ENCODE peak calls at places on chromosomes 3 and 15, in five cellular contexts. O, T, M, V and R are unnamed samples.
A peak's percentile ranks its signal among the peaks of the same experiment; 100 is the strongest.

GRCh38 chr15:22788004-22788403 is 1.6 kb downstream of the NIPA1 start:
- DNase-seq in V (no peak), O (no peak), T (no peak), M (no peak), R (no peak)

GRCh38 chr15:40342421-40343313 is 1.9 kb upstream of the CCDC9B start:
- DNase-seq in V (no peak), T (peak; percentile 33), O (no peak), M (no peak), R (no peak)

GRCh38 chr3:161420746-161421145 is 49.4 kb upstream of the SPTSSB start:
- DNase-seq in V (no peak), O (no peak), T (peak; percentile 10), M (no peak), R (no peak)

GRCh38 chr3:135107043-135107442 is 312.0 kb downstream of the EPHB1 start:
- DNase-seq in T (no peak), M (no peak), O (no peak), V (no peak), R (no peak)

GRCh38 chr15:50675524-50676144 is 11.0 kb downstream of the TRPM7 start:
- DNase-seq in T (peak; percentile 21), V (no peak), O (no peak), M (no peak), R (peak; percentile 18)

GRCh38 chr15:99050328-99050980 is 42.9 kb upstream of the PGPEP1L start:
- DNase-seq in T (no peak), O (no peak), M (no peak), V (no peak), R (no peak)

GRCh38 chr15:100801256-100801900 is 78.3 kb upstream of the ALDH1A3 start:
- DNase-seq in M (no peak), V (no peak), O (no peak), T (no peak), R (no peak)

GRCh38 chr3:55668359-55668758 is 181.3 kb upstream of the WNT5A start:
- DNase-seq in V (no peak), O (no peak), M (no peak), T (no peak), R (no peak)

GRCh38 chr15:40536501-40536900 is 28.3 kb downstream of the CCDC32 start:
- DNase-seq in V (no peak), T (no peak), O (no peak), M (no peak), R (no peak)

GRCh38 chr3:177104299-177104992 is 92.8 kb downstream of the TBL1XR1 start:
- DNase-seq in O (no peak), M (no peak), T (no peak), V (no peak), R (no peak)
- H3K4me1 ChIP-seq in O (peaks cover 24% of the 10 kb centered on the region), M (peaks cover 53% of the 10 kb centered on the region), T (peaks cover 3% of the 10 kb centered on the region), V (peaks cover 6% of the 10 kb centered on the region), R (peaks cover 18% of the 10 kb centered on the region)

GRCh38 chr3:113629941-113630340 is 66.5 kb downstream of the USF3 start:
- DNase-seq in M (no peak), V (no peak), T (no peak), O (no peak), R (no peak)

GRCh38 chr3:113628316-113628715 is 68.1 kb downstream of the USF3 start:
- DNase-seq in T (no peak), M (no peak), O (no peak), V (no peak), R (no peak)

GRCh38 chr3:113628788-113629187 is 67.7 kb downstream of the USF3 start:
- DNase-seq in V (no peak), M (no peak), T (no peak), O (no peak), R (no peak)

GRCh38 chr3:113631573-113631972 is 64.9 kb downstream of the USF3 start:
- DNase-seq in M (no peak), T (peak; percentile 4), V (no peak), O (no peak), R (no peak)

GRCh38 chr3:113631143-113631542 is 65.3 kb downstream of the USF3 start:
- DNase-seq in V (no peak), O (no peak), M (no peak), T (no peak), R (no peak)
- H3K4me3 ChIP-seq in V (no peak overlapping the region), O (no peak overlapping the region), M (no peak overlapping the region), T (no peak overlapping the region), R (no peak overlapping the region)

GRCh38 chr15:77619883-77620282 is 12.8 kb downstream of the LINGO1 start:
- DNase-seq in V (no peak), T (no peak), M (no peak), O (no peak), R (no peak)

GRCh38 chr15:77621847-77622211 is 10.9 kb downstream of the LINGO1 start:
- DNase-seq in T (no peak), O (no peak), V (no peak), M (no peak), R (no peak)

GRCh38 chr15:77622212-77622941 is 10.3 kb downstream of the LINGO1 start:
- DNase-seq in T (no peak), O (no peak), V (no peak), M (no peak), R (no peak)

GRCh38 chr15:77620960-77621647 is 11.6 kb downstream of the LINGO1 start:
- DNase-seq in V (no peak), M (no peak), T (no peak), O (no peak), R (no peak)

DNA sequence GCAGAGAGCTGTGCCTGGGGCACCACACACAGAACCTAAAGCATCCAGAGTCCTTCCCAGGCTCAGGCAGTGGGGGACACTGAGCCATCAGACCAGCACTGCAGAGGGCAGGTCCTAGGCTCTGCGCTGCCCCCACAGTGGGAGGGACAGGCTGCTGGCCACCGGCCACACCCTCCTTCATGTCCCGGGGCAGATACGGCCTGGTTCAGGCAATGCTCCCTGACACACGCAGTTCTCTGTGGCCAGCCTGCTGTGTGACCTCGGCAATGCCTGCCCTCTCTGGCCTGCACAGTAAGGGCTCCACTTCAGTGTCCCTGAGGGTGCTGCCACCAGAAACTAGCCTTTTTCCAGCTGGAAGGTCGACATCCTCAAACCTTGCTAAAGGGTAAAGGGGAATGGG is 12.4 kb downstream of the LINGO1 start:
- DNase-seq in M (no peak), V (no peak), T (no peak), O (no peak), R (no peak)
- H3K4me1 ChIP-seq in M (no peaks in the 10 kb centered on the region), V (no peaks in the 10 kb centered on the region), T (no peaks in the 10 kb centered on the region), O (no peaks in the 10 kb centered on the region), R (no peaks in the 10 kb centered on the region)

GRCh38 chr3:57559526-57559925 is 3.5 kb downstream of the PDE12 start:
- DNase-seq in M (no peak), T (no peak), V (no peak), O (no peak), R (no peak)
- H3K4me3 ChIP-seq in M (no peak overlapping the region), T (no peak overlapping the region), V (no peak overlapping the region), O (no peak overlapping the region), R (no peak overlapping the region)

DNA sequence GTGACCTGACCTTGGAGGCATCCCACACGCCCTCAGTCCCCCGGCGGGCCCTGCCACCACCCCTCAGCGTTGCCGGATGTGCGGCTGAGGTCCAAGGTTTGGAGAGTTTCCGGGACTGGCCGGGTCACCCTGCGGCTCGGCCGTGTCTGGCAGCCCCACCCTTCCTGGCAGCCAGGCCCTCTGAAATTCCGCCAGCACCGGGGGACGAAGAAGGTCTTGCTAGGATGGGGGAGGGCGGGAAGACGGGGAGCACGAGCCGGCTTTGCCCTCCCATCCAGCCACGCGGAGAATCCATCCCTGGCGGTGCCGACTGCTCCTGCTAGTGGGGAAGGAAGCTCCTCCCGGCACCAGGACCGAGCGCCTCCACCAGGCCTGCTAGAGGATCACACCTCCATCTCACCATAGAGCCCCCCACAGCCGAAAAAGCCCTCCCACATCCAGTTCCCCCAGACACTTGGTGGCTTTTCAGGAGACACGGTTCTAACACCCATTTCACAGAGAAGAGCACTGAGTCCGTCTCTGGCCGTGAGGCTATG is 81.5 kb downstream of the CPN2 start:
- DNase-seq in V (peak; percentile 92), O (no peak), T (no peak), M (peak; percentile 82), R (no peak)
- H3K4me1 ChIP-seq in V (peaks cover 3% of the 10 kb centered on the region), O (no peaks in the 10 kb centered on the region), T (no peaks in the 10 kb centered on the region), M (peaks cover 64% of the 10 kb centered on the region), R (no peaks in the 10 kb centered on the region)

DNA sequence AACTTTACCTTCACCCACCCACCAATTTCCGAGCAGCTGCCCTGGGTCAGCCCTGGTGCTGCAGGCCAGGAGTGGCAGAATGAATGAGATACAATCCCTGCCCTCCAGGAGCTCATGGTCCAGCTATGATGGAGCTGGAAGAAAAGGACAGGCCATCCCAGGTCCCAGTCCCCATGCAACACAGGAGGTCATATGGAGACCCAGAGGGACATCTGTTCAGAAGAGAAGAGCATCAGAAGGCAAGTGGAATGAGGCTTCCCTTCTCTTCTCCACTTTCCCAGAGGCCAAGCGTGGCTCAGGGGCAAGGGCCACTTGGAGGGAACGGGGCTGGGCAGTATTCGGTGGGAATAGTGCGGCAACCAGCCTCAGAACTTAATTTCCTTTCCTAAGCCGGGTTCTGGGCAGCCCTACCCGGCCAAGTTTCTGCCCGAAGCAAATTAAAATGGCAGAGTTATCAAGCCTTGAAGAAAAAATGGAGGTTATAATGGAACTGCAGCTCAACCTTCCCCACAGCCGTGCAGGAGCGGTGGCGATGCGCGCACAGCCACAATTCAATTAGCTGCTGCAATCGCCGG is 35.9 kb downstream of the TLE3 start:
- DNase-seq in T (no peak), M (no peak), O (no peak), V (no peak), R (no peak)
- H3K4me3 ChIP-seq in T (no peak overlapping the region), M (no peak overlapping the region), O (no peak overlapping the region), V (no peak overlapping the region), R (no peak overlapping the region)

DNA sequence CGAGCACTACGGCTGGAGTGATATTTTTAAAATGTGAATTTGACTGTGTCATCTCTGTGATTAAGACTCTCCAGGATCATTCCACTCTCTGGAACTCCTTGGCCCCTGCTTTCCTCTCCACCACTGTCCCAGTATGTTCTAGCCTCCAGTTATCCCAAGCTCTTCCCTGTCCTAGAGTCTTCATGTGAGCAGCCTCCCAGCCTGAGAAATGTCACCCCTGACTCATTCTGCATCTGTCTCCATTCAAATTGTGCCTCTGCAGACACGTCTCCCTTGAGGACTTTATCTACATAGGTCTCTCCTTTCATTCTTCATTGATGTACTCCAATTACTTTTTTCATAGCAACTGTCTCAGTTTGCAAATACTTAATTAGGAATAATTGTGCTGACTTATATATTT is 317.7 kb upstream of the ADAMTS9 start:
- DNase-seq in O (no peak), V (no peak), T (no peak), M (no peak), R (no peak)
- H3K4me1 ChIP-seq in O (no peaks in the 10 kb centered on the region), V (no peaks in the 10 kb centered on the region), T (no peaks in the 10 kb centered on the region), M (no peaks in the 10 kb centered on the region), R (no peaks in the 10 kb centered on the region)

GRCh38 chr3:179181993-179182551 is 33.9 kb downstream of the PIK3CA start:
- DNase-seq in V (no peak), M (no peak), O (no peak), T (no peak), R (no peak)
- H3K4me3 ChIP-seq in V (no peak overlapping the region), M (no peak overlapping the region), O (no peak overlapping the region), T (no peak overlapping the region), R (no peak overlapping the region)

DNA sequence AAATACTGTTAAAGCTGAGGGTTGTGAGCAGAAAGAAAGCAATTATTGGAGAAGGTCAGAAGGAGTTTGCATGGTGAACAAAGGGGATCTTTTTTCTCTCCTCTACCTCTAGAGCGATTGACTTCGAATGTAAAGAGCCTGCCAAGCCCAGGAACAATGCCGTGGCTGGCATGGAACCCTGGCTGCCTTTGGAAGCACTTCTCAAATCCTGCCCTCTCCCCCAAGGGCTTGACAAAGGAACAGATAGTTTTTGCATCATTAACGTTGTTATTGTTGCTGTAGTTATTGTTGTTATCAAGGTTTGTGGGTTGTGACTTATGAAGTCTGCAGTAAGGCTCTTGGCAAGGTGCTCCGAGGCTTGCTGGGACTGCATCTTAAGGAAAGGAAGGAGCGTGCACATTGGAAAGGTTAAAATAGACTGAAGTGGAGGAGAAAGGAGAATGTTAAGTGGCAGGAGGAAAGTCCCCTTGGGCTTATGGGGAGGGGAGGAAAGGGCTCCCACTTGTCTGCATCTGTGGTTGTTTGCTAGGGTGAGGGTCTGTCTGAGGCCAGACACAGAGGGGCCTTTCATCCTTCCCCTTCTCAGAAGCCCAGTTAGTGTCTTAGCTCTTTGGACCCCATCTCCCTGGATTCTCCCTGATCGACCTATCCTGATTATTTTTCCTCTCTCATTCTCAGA is 16.8 kb downstream of the PDIA5 start:
- DNase-seq in M (no peak), T (no peak), O (no peak), V (peak; percentile 6), R (no peak)
- H3K4me1 ChIP-seq in M (peaks cover 57% of the 10 kb centered on the region), T (no peaks in the 10 kb centered on the region), O (peaks cover 17% of the 10 kb centered on the region), V (no peaks in the 10 kb centered on the region), R (no peaks in the 10 kb centered on the region)